ENCODE peak calls at places on chromosome 7, in six cellular contexts. P is GM20000, L is transverse colon, Q is epithelial cell of esophagus, V is cardiac fibroblast, A is bronchial epithelial cell. W is an unnamed sample.

GRCh38 chr7:11315687-11316258 is 342.1 kb downstream of the PHF14 start:
- DNase-seq in L (no peak), A (no peak), Q (no peak), V (no peak), P (no peak), W (no peak)

GRCh38 chr7:134836447-134836846 is 57.0 kb downstream of the CALD1 start:
- DNase-seq in Q (no peak), P (no peak), L (no peak), A (no peak), V (peak; percentile 96), W (no peak)

GRCh38 chr7:96224682-96225081 is 97.2 kb downstream of the SLC25A13 start:
- DNase-seq in L (no peak), A (peak; percentile 28), Q (peak; percentile 24), V (no peak), P (peak; percentile 43), W (no peak)

GRCh38 chr7:140238778-140239652 is 62.2 kb upstream of the KDM7A start:
- DNase-seq in L (peak; percentile 92), V (no peak), A (peak; percentile 10), P (no peak), Q (peak; percentile 24), W (no peak)

GRCh38 chr7:149459540-149460433 is 1.1 kb downstream of the ZNF777 start:
- DNase-seq in L (no peak), Q (peak; percentile 14), V (peak; percentile 11), A (no peak), P (peak; percentile 85), W (peak; percentile 71)

GRCh38 chr7:121244120-121244865 is 84.5 kb upstream of the WNT16 start:
- DNase-seq in Q (no peak), V (no peak), L (no peak), A (no peak), P (no peak), W (no peak)

GRCh38 chr7:116576350-116577319 is 51.8 kb downstream of the CAV1 start:
- DNase-seq in V (peak; percentile 89), Q (peak; percentile 80), A (peak; percentile 93), P (no peak), L (no peak), W (no peak)

GRCh38 chr7:43463401-43463980 is 119.4 kb upstream of the STK17A start:
- DNase-seq in V (no peak), L (no peak), A (peak; percentile 77), P (no peak), Q (peak; percentile 82), W (no peak)

GRCh38 chr7:140704205-140704604 is 7.7 kb downstream of the NDUFB2 start:
- DNase-seq in P (no peak), A (no peak), L (no peak), Q (no peak), V (no peak), W (no peak)

GRCh38 chr7:138359891-138360582 is 100.0 kb upstream of the TRIM24 start:
- DNase-seq in P (no peak), Q (no peak), L (no peak), A (no peak), V (no peak), W (no peak)

GRCh38 chr7:38744746-38745145 is 113.6 kb upstream of the AMPH start:
- DNase-seq in L (no peak), A (peak; percentile 90), Q (peak; percentile 90), P (no peak), V (peak; percentile 71), W (no peak)

GRCh38 chr7:69932034-69932628 is 333.9 kb downstream of the AUTS2 start:
- DNase-seq in A (peak; percentile 2), L (no peak), Q (peak; percentile 4), P (no peak), V (peak; percentile 62), W (no peak)
- TF ChIP-seq CTCF in A (peak; percentile 40), L (peak; percentile 48), Q (peak; percentile 58), P (peak; percentile 17), V (peak; percentile 46), W (peak; percentile 83)

DNA sequence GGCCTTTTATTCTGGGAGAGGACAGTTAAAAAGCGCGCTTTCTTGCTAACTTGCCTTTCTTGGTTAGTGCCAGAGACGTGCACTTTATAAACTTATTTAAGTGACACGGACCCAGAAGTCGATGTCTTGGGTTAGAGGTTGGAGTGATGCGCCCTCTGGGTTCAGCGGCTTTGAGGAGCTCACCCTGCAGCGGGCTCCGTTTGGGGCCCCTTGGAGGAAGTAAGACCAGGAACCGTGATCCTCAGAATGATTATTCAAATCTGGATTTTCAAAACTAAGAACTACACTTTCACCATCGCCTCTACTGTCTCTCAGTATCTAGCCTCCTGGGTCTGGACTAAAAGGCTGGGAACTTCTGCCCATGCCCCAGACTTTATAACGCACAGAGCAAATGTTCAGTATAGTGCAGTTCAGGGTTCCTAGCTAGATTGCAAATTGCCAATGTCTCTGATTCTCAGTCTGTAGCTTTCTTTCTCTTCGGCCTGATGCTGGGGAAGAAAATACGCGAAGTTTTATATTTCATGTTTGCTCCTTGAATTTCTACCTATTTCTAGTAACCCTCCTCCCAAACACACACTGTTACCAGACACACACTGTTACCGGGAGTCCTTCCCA is 18.6 kb upstream of the SMO start:
- DNase-seq in A (no peak), Q (no peak), L (no peak), P (peak; percentile 73), V (no peak), W (no peak)
- TF ChIP-seq CTCF in A (no peak), Q (no peak), L (no peak), P (no peak), V (no peak), W (no peak)

GRCh38 chr7:141973673-141974072 is at the start of gene TAS2R38:
- DNase-seq in V (no peak), P (no peak), Q (no peak), L (no peak), A (no peak), W (no peak)

GRCh38 chr7:141978351-141978750 is 4.8 kb upstream of the TAS2R38 start:
- DNase-seq in Q (peak; percentile 41), L (no peak), P (no peak), A (peak; percentile 60), V (no peak), W (no peak)

GRCh38 chr7:141975806-141976523 is 2.4 kb upstream of the TAS2R38 start:
- DNase-seq in Q (peak; percentile 81), P (peak; percentile 73), L (peak; percentile 83), A (peak; percentile 59), V (peak; percentile 36), W (peak; percentile 79)

GRCh38 chr7:141976524-141977245 is 3.1 kb upstream of the TAS2R38 start:
- DNase-seq in V (no peak), L (no peak), A (no peak), Q (no peak), P (no peak), W (no peak)

GRCh38 chr7:141974831-141975230 is 1.3 kb upstream of the TAS2R38 start:
- DNase-seq in L (peak; percentile 34), P (no peak), Q (peak; percentile 64), V (no peak), A (peak; percentile 43), W (no peak)
- TF ChIP-seq CTCF in L (peak; percentile 46), P (no peak), Q (peak; percentile 71), V (peak; percentile 18), A (peak; percentile 50), W (peak; percentile 49)

DNA sequence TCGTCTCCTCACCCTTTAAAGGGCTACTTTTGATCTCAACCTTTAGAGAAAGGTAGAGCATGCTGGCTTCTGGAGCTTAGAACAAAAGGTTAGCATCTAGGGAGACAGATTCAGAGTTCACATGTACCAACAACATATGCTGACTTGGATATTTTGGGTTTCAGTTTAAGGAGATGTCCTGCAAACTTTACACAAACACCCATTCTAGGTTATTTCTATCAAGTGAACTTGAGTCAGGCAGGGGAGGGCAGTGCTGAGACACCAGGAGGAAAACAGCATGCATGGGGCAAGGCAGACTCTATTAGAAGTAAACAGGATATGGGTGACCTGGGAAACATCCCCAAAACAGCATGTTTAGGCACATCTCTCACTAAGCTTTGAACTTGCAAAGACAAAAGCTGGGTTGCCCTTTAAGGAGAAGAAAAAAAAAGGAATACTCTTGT is 43.8 kb downstream of the ARL4A start:
- DNase-seq in L (no peak), V (peak; percentile 67), P (no peak), A (peak; percentile 89), Q (peak; percentile 86), W (no peak)
- TF ChIP-seq CTCF in L (no peak), V (peak; percentile 10), P (no peak), A (peak; percentile 25), Q (peak; percentile 63), W (no peak)

DNA sequence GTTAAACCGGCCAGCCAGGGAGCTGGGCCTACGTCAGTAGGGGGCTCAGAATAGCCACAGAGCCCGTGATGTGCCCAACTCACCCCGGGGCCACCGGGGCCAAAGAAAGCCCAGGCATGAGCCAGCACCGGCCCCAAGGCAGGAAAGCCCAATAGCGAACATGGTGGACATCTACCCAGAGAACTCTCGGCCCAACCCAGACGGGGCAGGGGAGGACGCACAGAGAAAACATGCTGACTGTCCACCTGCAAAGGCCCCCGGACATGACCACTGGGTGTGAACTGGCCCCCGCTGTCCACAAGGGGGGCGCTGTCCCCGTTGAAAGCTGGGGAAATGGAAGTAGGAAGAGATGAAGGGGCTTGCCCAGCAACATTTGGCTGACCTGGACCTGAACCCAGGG is 169.2 kb downstream of the PRKAG2 start:
- DNase-seq in P (no peak), A (no peak), L (no peak), V (no peak), Q (no peak), W (no peak)
- TF ChIP-seq CTCF in P (no peak), A (no peak), L (no peak), V (no peak), Q (no peak), W (no peak)

GRCh38 chr7:93920496-93921189 is 892 bp upstream of the GNG11 start:
- DNase-seq in Q (no peak), L (no peak), P (no peak), A (no peak), V (peak; percentile 36), W (no peak)

GRCh38 chr7:93923291-93923690 is 1.8 kb downstream of the GNG11 start:
- DNase-seq in Q (no peak), V (peak; percentile 56), L (no peak), P (no peak), A (no peak), W (no peak)

GRCh38 chr7:93921190-93921585 is 347 bp upstream of the GNG11 start:
- DNase-seq in L (no peak), P (no peak), Q (no peak), A (no peak), V (no peak), W (no peak)

GRCh38 chr7:93923946-93924345 is 2.4 kb downstream of the GNG11 start:
- DNase-seq in A (no peak), Q (no peak), L (no peak), P (no peak), V (no peak), W (no peak)

DNA sequence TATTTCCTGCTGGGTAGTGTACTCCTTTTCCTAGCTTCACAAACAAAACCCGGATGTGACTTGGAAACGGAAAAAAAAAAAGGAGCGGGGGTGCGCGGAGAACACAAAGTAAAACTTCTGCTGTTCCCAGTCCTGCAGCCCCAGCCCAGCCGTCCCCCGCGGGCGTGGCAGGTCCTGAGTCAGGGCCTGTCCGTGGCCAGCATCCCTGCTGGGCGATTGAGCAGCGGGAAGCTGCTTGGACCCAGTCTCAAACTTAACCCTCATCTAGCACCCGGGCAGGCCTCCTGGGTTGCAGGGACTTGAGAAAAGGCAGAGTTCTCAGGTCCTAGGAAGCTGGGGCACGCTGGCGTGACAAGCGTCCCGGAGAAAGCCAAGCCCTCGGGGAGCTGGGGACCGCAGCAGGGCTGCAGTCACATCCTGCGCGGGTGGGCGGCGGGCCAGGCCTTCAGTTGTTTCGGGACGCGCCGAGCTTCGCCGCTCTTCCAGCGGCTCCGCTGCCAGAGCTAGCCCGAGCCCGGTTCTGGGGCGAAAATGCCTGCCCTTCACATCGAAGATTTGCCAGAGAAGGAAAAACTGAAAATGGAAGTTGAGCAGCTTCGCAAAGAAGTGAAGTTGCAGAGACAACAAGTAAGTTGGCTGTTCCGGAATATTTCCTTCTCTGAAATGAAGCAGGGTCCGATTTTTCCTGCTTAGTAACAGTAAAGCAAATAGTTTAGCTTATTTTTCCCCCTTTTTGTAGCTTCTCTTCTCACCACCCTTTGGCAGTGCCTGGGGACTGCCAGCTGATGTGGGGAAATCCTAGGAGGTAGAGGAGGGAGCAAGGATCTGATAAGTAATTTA is at the start of gene GNG11:
- DNase-seq in A (peak; percentile 31), Q (peak; percentile 37), V (peak; percentile 90), L (peak; percentile 46), P (peak; percentile 37), W (peak; percentile 72)
- TF ChIP-seq CTCF in A (no peak), Q (no peak), V (no peak), L (no peak), P (no peak), W (no peak)

W was measured in type B pancreatic cell.